ENCODE peak calls at places on chromosomes 1 and 21, in eight cellular contexts. One of them, this sample, is unnamed. For H3K27me3 and H3K9me3, the result is how much of the 10 kb centered on the place peaks cover.

GRCh38 chr1:206828765-206829164 is 36.7 kb upstream of the IL20 start:
- DNase-seq in heart left ventricle: no peak
- DNase-seq in Peyer's patch: no peak
- DNase-seq in heart right ventricle: no peak
- DNase-seq in transverse colon: no peak
- DNase-seq in HCT116: no peak
- DNase-seq in Panc1: no peak
- DNase-seq in CD4-positive, CD25-positive, alpha-beta regulatory T cell: no peak
- DNase-seq in this sample: no peak

GRCh38 chr1:10632691-10633090 is 157.9 kb downstream of the PEX14 start:
- DNase-seq in heart left ventricle: peak
- DNase-seq in Peyer's patch: no peak
- DNase-seq in heart right ventricle: no peak
- DNase-seq in transverse colon: no peak
- DNase-seq in HCT116: no peak
- DNase-seq in Panc1: no peak
- DNase-seq in CD4-positive, CD25-positive, alpha-beta regulatory T cell: no peak
- DNase-seq in this sample: no peak

GRCh38 chr1:86419277-86419903 is 4.6 kb upstream of the CLCA2 start:
- DNase-seq in heart left ventricle: no peak
- DNase-seq in Peyer's patch: peak
- DNase-seq in heart right ventricle: peak
- DNase-seq in transverse colon: peak
- DNase-seq in HCT116: no peak
- DNase-seq in Panc1: no peak
- DNase-seq in CD4-positive, CD25-positive, alpha-beta regulatory T cell: peak
- DNase-seq in this sample: peak

GRCh38 chr1:203189951-203190352 is 3.4 kb upstream of the CHI3L1 start:
- DNase-seq in heart left ventricle: peak
- DNase-seq in Peyer's patch: peak
- DNase-seq in heart right ventricle: no peak
- DNase-seq in transverse colon: no peak
- DNase-seq in HCT116: no peak
- DNase-seq in Panc1: no peak
- DNase-seq in CD4-positive, CD25-positive, alpha-beta regulatory T cell: no peak
- DNase-seq in this sample: no peak

GRCh38 chr21:42695324-42696025 is 42.1 kb downstream of the PDE9A start:
- DNase-seq in heart left ventricle: no peak
- DNase-seq in Peyer's patch: no peak
- DNase-seq in heart right ventricle: peak
- DNase-seq in transverse colon: no peak
- DNase-seq in HCT116: no peak
- DNase-seq in Panc1: no peak
- DNase-seq in CD4-positive, CD25-positive, alpha-beta regulatory T cell: no peak
- DNase-seq in this sample: no peak

GRCh38 chr1:151314137-151314875 is 12.9 kb downstream of the PI4KB start:
- DNase-seq in heart left ventricle: peak
- DNase-seq in Peyer's patch: peak
- DNase-seq in heart right ventricle: peak
- DNase-seq in transverse colon: peak
- DNase-seq in HCT116: no peak
- DNase-seq in Panc1: no peak
- DNase-seq in CD4-positive, CD25-positive, alpha-beta regulatory T cell: no peak
- DNase-seq in this sample: no peak

GRCh38 chr1:116772648-116773045 is 18.4 kb downstream of the CD2 start:
- DNase-seq in heart left ventricle: no peak
- DNase-seq in Peyer's patch: no peak
- DNase-seq in heart right ventricle: no peak
- DNase-seq in transverse colon: no peak
- DNase-seq in HCT116: no peak
- DNase-seq in Panc1: no peak
- DNase-seq in CD4-positive, CD25-positive, alpha-beta regulatory T cell: no peak
- DNase-seq in this sample: no peak

GRCh38 chr1:155591770-155592169 is 18.2 kb upstream of the MSTO1 start:
- DNase-seq in heart left ventricle: no peak
- DNase-seq in Peyer's patch: peak
- DNase-seq in heart right ventricle: peak
- DNase-seq in transverse colon: no peak
- DNase-seq in HCT116: peak
- DNase-seq in Panc1: peak
- DNase-seq in CD4-positive, CD25-positive, alpha-beta regulatory T cell: peak
- DNase-seq in this sample: no peak

GRCh38 chr1:167529829-167530474 is 11.6 kb upstream of the CD247 start:
- DNase-seq in heart left ventricle: no peak
- DNase-seq in Peyer's patch: no peak
- DNase-seq in heart right ventricle: no peak
- DNase-seq in transverse colon: no peak
- DNase-seq in HCT116: no peak
- DNase-seq in Panc1: no peak
- DNase-seq in CD4-positive, CD25-positive, alpha-beta regulatory T cell: no peak
- DNase-seq in this sample: no peak

GRCh38 chr1:36475341-36475740 is 7.4 kb downstream of the CSF3R start:
- DNase-seq in heart left ventricle: peak
- DNase-seq in Peyer's patch: no peak
- DNase-seq in heart right ventricle: no peak
- DNase-seq in transverse colon: no peak
- DNase-seq in HCT116: no peak
- DNase-seq in Panc1: no peak
- DNase-seq in CD4-positive, CD25-positive, alpha-beta regulatory T cell: no peak
- DNase-seq in this sample: no peak

GRCh38 chr1:26536081-26536480 is 6.5 kb downstream of the RPS6KA1 start:
- DNase-seq in heart left ventricle: no peak
- DNase-seq in Peyer's patch: no peak
- DNase-seq in heart right ventricle: no peak
- DNase-seq in transverse colon: no peak
- DNase-seq in HCT116: no peak
- DNase-seq in Panc1: no peak
- DNase-seq in CD4-positive, CD25-positive, alpha-beta regulatory T cell: no peak
- DNase-seq in this sample: no peak

GRCh38 chr1:16186655-16187235 is 25.7 kb downstream of the ARHGEF19 start:
- DNase-seq in heart left ventricle: no peak
- DNase-seq in Peyer's patch: peak
- DNase-seq in heart right ventricle: no peak
- DNase-seq in transverse colon: peak
- DNase-seq in HCT116: no peak
- DNase-seq in Panc1: no peak
- DNase-seq in CD4-positive, CD25-positive, alpha-beta regulatory T cell: no peak
- DNase-seq in this sample: no peak

GRCh38 chr1:176541663-176542062 is 78.7 kb downstream of the PAPPA2 start:
- DNase-seq in heart left ventricle: no peak
- DNase-seq in Peyer's patch: no peak
- DNase-seq in heart right ventricle: no peak
- DNase-seq in transverse colon: no peak
- DNase-seq in HCT116: no peak
- DNase-seq in Panc1: no peak
- DNase-seq in CD4-positive, CD25-positive, alpha-beta regulatory T cell: no peak
- DNase-seq in this sample: no peak

GRCh38 chr1:9538669-9539164 is 548 bp upstream of the SLC25A33 start:
- DNase-seq in heart left ventricle: no peak
- DNase-seq in Peyer's patch: peak
- DNase-seq in heart right ventricle: no peak
- DNase-seq in transverse colon: peak
- DNase-seq in HCT116: no peak
- DNase-seq in Panc1: no peak
- DNase-seq in CD4-positive, CD25-positive, alpha-beta regulatory T cell: no peak
- DNase-seq in this sample: no peak

GRCh38 chr1:59015708-59016107 is 231.9 kb upstream of the JUN start:
- DNase-seq in heart left ventricle: no peak
- DNase-seq in Peyer's patch: no peak
- DNase-seq in heart right ventricle: no peak
- DNase-seq in transverse colon: no peak
- DNase-seq in HCT116: no peak
- DNase-seq in Panc1: no peak
- DNase-seq in CD4-positive, CD25-positive, alpha-beta regulatory T cell: no peak
- DNase-seq in this sample: no peak

GRCh38 chr1:59012378-59012777 is 228.5 kb upstream of the JUN start:
- DNase-seq in heart left ventricle: no peak
- DNase-seq in Peyer's patch: no peak
- DNase-seq in heart right ventricle: no peak
- DNase-seq in transverse colon: no peak
- DNase-seq in HCT116: no peak
- DNase-seq in Panc1: no peak
- DNase-seq in CD4-positive, CD25-positive, alpha-beta regulatory T cell: no peak
- DNase-seq in this sample: no peak

GRCh38 chr1:59013276-59013927 is 229.6 kb upstream of the JUN start:
- DNase-seq in heart left ventricle: peak
- DNase-seq in Peyer's patch: peak
- DNase-seq in heart right ventricle: peak
- DNase-seq in transverse colon: peak
- DNase-seq in HCT116: no peak
- DNase-seq in Panc1: no peak
- DNase-seq in CD4-positive, CD25-positive, alpha-beta regulatory T cell: no peak
- DNase-seq in this sample: no peak

GRCh38 chr1:59014827-59015226 is 231.0 kb upstream of the JUN start:
- DNase-seq in heart left ventricle: no peak
- DNase-seq in Peyer's patch: no peak
- DNase-seq in heart right ventricle: no peak
- DNase-seq in transverse colon: no peak
- DNase-seq in HCT116: no peak
- DNase-seq in Panc1: no peak
- DNase-seq in CD4-positive, CD25-positive, alpha-beta regulatory T cell: no peak
- DNase-seq in this sample: no peak

GRCh38 chr1:59013928-59014279 is 230.1 kb upstream of the JUN start:
- DNase-seq in heart left ventricle: no peak
- DNase-seq in Peyer's patch: no peak
- DNase-seq in heart right ventricle: no peak
- DNase-seq in transverse colon: no peak
- DNase-seq in HCT116: no peak
- DNase-seq in Panc1: no peak
- DNase-seq in CD4-positive, CD25-positive, alpha-beta regulatory T cell: no peak
- DNase-seq in this sample: no peak
- H3K27ac ChIP-seq in heart left ventricle: peak
- H3K27ac ChIP-seq in Peyer's patch: peak
- H3K27ac ChIP-seq in heart right ventricle: peak
- H3K27ac ChIP-seq in transverse colon: peak
- H3K27ac ChIP-seq in HCT116: no peak
- H3K27ac ChIP-seq in Panc1: peak
- H3K27ac ChIP-seq in CD4-positive, CD25-positive, alpha-beta regulatory T cell: no peak
- H3K27ac ChIP-seq in this sample: no peak

GRCh38 chr1:111789077-111789476 is 33.4 kb downstream of the DDX20 start:
- DNase-seq in heart left ventricle: no peak
- DNase-seq in Peyer's patch: no peak
- DNase-seq in heart right ventricle: no peak
- DNase-seq in transverse colon: no peak
- DNase-seq in HCT116: no peak
- DNase-seq in Panc1: no peak
- DNase-seq in CD4-positive, CD25-positive, alpha-beta regulatory T cell: no peak
- DNase-seq in this sample: no peak
- H3K27me3 ChIP-seq in heart left ventricle: under half
- H3K27me3 ChIP-seq in Peyer's patch: under half
- H3K27me3 ChIP-seq in heart right ventricle: under half
- H3K27me3 ChIP-seq in transverse colon: under half
- H3K27me3 ChIP-seq in HCT116: under half
- H3K27me3 ChIP-seq in Panc1: under half
- H3K27me3 ChIP-seq in CD4-positive, CD25-positive, alpha-beta regulatory T cell: under half
- H3K27me3 ChIP-seq in this sample: under half

GRCh38 chr1:217539510-217539909 is 91.4 kb downstream of the GPATCH2 start:
- DNase-seq in heart left ventricle: no peak
- DNase-seq in Peyer's patch: no peak
- DNase-seq in heart right ventricle: no peak
- DNase-seq in transverse colon: no peak
- DNase-seq in HCT116: no peak
- DNase-seq in Panc1: no peak
- DNase-seq in CD4-positive, CD25-positive, alpha-beta regulatory T cell: no peak
- DNase-seq in this sample: no peak

GRCh38 chr1:217540321-217540720 is 90.6 kb downstream of the GPATCH2 start:
- DNase-seq in heart left ventricle: no peak
- DNase-seq in Peyer's patch: no peak
- DNase-seq in heart right ventricle: no peak
- DNase-seq in transverse colon: no peak
- DNase-seq in HCT116: no peak
- DNase-seq in Panc1: no peak
- DNase-seq in CD4-positive, CD25-positive, alpha-beta regulatory T cell: no peak
- DNase-seq in this sample: no peak

GRCh38 chr1:217542136-217542777 is 88.6 kb downstream of the GPATCH2 start:
- DNase-seq in heart left ventricle: no peak
- DNase-seq in Peyer's patch: no peak
- DNase-seq in heart right ventricle: no peak
- DNase-seq in transverse colon: no peak
- DNase-seq in HCT116: no peak
- DNase-seq in Panc1: no peak
- DNase-seq in CD4-positive, CD25-positive, alpha-beta regulatory T cell: no peak
- DNase-seq in this sample: no peak

GRCh38 chr1:217542837-217543236 is 88.1 kb downstream of the GPATCH2 start:
- DNase-seq in heart left ventricle: no peak
- DNase-seq in Peyer's patch: no peak
- DNase-seq in heart right ventricle: no peak
- DNase-seq in transverse colon: no peak
- DNase-seq in HCT116: no peak
- DNase-seq in Panc1: no peak
- DNase-seq in CD4-positive, CD25-positive, alpha-beta regulatory T cell: no peak
- DNase-seq in this sample: no peak
- H3K9me3 ChIP-seq in heart left ventricle: under half
- H3K9me3 ChIP-seq in Peyer's patch: under half
- H3K9me3 ChIP-seq in heart right ventricle: under half
- H3K9me3 ChIP-seq in transverse colon: under half
- H3K9me3 ChIP-seq in HCT116: under half
- H3K9me3 ChIP-seq in Panc1: under half
- H3K9me3 ChIP-seq in CD4-positive, CD25-positive, alpha-beta regulatory T cell: under half
- H3K9me3 ChIP-seq in this sample: under half

GRCh38 chr1:211752951-211753486 is 77.5 kb downstream of the LPGAT1 start:
- DNase-seq in heart left ventricle: no peak
- DNase-seq in Peyer's patch: no peak
- DNase-seq in heart right ventricle: no peak
- DNase-seq in transverse colon: no peak
- DNase-seq in HCT116: no peak
- DNase-seq in Panc1: no peak
- DNase-seq in CD4-positive, CD25-positive, alpha-beta regulatory T cell: no peak
- DNase-seq in this sample: no peak
- H3K27ac ChIP-seq in heart left ventricle: no peak
- H3K27ac ChIP-seq in Peyer's patch: no peak
- H3K27ac ChIP-seq in heart right ventricle: no peak
- H3K27ac ChIP-seq in transverse colon: no peak
- H3K27ac ChIP-seq in HCT116: no peak
- H3K27ac ChIP-seq in Panc1: no peak
- H3K27ac ChIP-seq in CD4-positive, CD25-positive, alpha-beta regulatory T cell: no peak
- H3K27ac ChIP-seq in this sample: no peak

GRCh38 chr1:205561501-205562203 is 57.2 kb downstream of the CDK18 start:
- DNase-seq in heart left ventricle: no peak
- DNase-seq in Peyer's patch: no peak
- DNase-seq in heart right ventricle: no peak
- DNase-seq in transverse colon: no peak
- DNase-seq in HCT116: no peak
- DNase-seq in Panc1: no peak
- DNase-seq in CD4-positive, CD25-positive, alpha-beta regulatory T cell: no peak
- DNase-seq in this sample: no peak
- H3K27me3 ChIP-seq in heart left ventricle: under half
- H3K27me3 ChIP-seq in Peyer's patch: under half
- H3K27me3 ChIP-seq in heart right ventricle: under half
- H3K27me3 ChIP-seq in transverse colon: under half
- H3K27me3 ChIP-seq in HCT116: under half
- H3K27me3 ChIP-seq in Panc1: under half
- H3K27me3 ChIP-seq in CD4-positive, CD25-positive, alpha-beta regulatory T cell: under half
- H3K27me3 ChIP-seq in this sample: under half

GRCh38 chr21:44578371-44579055 is 1.9 kb downstream of the KRTAP10-5 start:
- DNase-seq in heart left ventricle: no peak
- DNase-seq in Peyer's patch: peak
- DNase-seq in heart right ventricle: no peak
- DNase-seq in transverse colon: no peak
- DNase-seq in HCT116: no peak
- DNase-seq in Panc1: no peak
- DNase-seq in CD4-positive, CD25-positive, alpha-beta regulatory T cell: no peak
- DNase-seq in this sample: no peak
- H3K9me3 ChIP-seq in heart left ventricle: under half
- H3K9me3 ChIP-seq in Peyer's patch: under half
- H3K9me3 ChIP-seq in heart right ventricle: under half
- H3K9me3 ChIP-seq in transverse colon: under half
- H3K9me3 ChIP-seq in HCT116: under half
- H3K9me3 ChIP-seq in Panc1: under half
- H3K9me3 ChIP-seq in CD4-positive, CD25-positive, alpha-beta regulatory T cell: under half
- H3K9me3 ChIP-seq in this sample: under half

This sample was measured in CD4-positive, alpha-beta T cell.